ENCODE peak calls at places on chromosomes 5 and 9, in five cellular contexts. One of them, this sample, is unnamed.

GRCh38 chr5:94345257-94345656 is 273.1 kb downstream of the KIAA0825 start:
- DNase-seq in PC-9: no peak
- DNase-seq in neural crest cell: no peak
- DNase-seq in right atrium auricular region: no peak
- DNase-seq in mammary epithelial cell: no peak
- DNase-seq in this sample: no peak

GRCh38 chr9:137276757-137277328 is 683 bp upstream of the TOR4A start:
- DNase-seq in PC-9: peak; percentile 74
- DNase-seq in neural crest cell: no peak
- DNase-seq in right atrium auricular region: peak; percentile 81
- DNase-seq in mammary epithelial cell: no peak
- DNase-seq in this sample: no peak

GRCh38 chr5:96024683-96025475 is 63.2 kb upstream of the ELL2 start:
- DNase-seq in PC-9: no peak
- DNase-seq in neural crest cell: no peak
- DNase-seq in right atrium auricular region: no peak
- DNase-seq in mammary epithelial cell: peak; percentile 90
- DNase-seq in this sample: no peak

GRCh38 chr9:8186553-8186952 is 387.0 kb upstream of the DMAC1 start:
- DNase-seq in PC-9: no peak
- DNase-seq in neural crest cell: no peak
- DNase-seq in right atrium auricular region: no peak
- DNase-seq in mammary epithelial cell: no peak
- DNase-seq in this sample: no peak

GRCh38 chr9:127303830-127304229 is 39.3 kb downstream of the GARNL3 start:
- DNase-seq in PC-9: no peak
- DNase-seq in neural crest cell: no peak
- DNase-seq in right atrium auricular region: no peak
- DNase-seq in mammary epithelial cell: no peak
- DNase-seq in this sample: no peak

GRCh38 chr5:136021016-136021405 is 7.8 kb upstream of the TGFBI start:
- DNase-seq in PC-9: no peak
- DNase-seq in neural crest cell: no peak
- DNase-seq in right atrium auricular region: no peak
- DNase-seq in mammary epithelial cell: peak; percentile 63
- DNase-seq in this sample: no peak

GRCh38 chr5:161966544-161966943 is 101.0 kb upstream of the GABRG2 start:
- DNase-seq in PC-9: no peak
- DNase-seq in neural crest cell: peak; percentile 1
- DNase-seq in right atrium auricular region: no peak
- DNase-seq in mammary epithelial cell: no peak
- DNase-seq in this sample: no peak

GRCh38 chr5:19795218-19795617 is 192.8 kb downstream of the CDH18 start:
- DNase-seq in PC-9: no peak
- DNase-seq in neural crest cell: no peak
- DNase-seq in right atrium auricular region: no peak
- DNase-seq in mammary epithelial cell: peak; percentile 34
- DNase-seq in this sample: no peak

GRCh38 chr9:126861707-126862460 is 1.4 kb downstream of the ZBTB34 start:
- DNase-seq in PC-9: no peak
- DNase-seq in neural crest cell: no peak
- DNase-seq in right atrium auricular region: no peak
- DNase-seq in mammary epithelial cell: peak; percentile 20
- DNase-seq in this sample: peak; percentile 17

GRCh38 chr5:39566891-39567290 is 142.1 kb upstream of the DAB2 start:
- DNase-seq in PC-9: no peak
- DNase-seq in neural crest cell: no peak
- DNase-seq in right atrium auricular region: no peak
- DNase-seq in mammary epithelial cell: no peak
- DNase-seq in this sample: no peak

GRCh38 chr5:11675198-11675597 is 229.0 kb downstream of the CTNND2 start:
- DNase-seq in PC-9: no peak
- DNase-seq in neural crest cell: no peak
- DNase-seq in right atrium auricular region: no peak
- DNase-seq in mammary epithelial cell: no peak
- DNase-seq in this sample: no peak

GRCh38 chr5:2502970-2503594 is 248.4 kb downstream of the IRX2 start:
- DNase-seq in PC-9: no peak
- DNase-seq in neural crest cell: no peak
- DNase-seq in right atrium auricular region: no peak
- DNase-seq in mammary epithelial cell: no peak
- DNase-seq in this sample: no peak

GRCh38 chr9:69313175-69313574 is 11.8 kb upstream of the ENTREP1 start:
- DNase-seq in PC-9: no peak
- DNase-seq in neural crest cell: no peak
- DNase-seq in right atrium auricular region: no peak
- DNase-seq in mammary epithelial cell: no peak
- DNase-seq in this sample: no peak

GRCh38 chr5:32329395-32329834 is 16.7 kb upstream of the MTMR12 start:
- DNase-seq in PC-9: peak; percentile 72
- DNase-seq in neural crest cell: peak; percentile 37
- DNase-seq in right atrium auricular region: peak; percentile 81
- DNase-seq in mammary epithelial cell: peak; percentile 41
- DNase-seq in this sample: no peak

GRCh38 chr9:121529237-121529987 is 29.8 kb upstream of the GGTA1 start:
- DNase-seq in PC-9: peak; percentile 46
- DNase-seq in neural crest cell: no peak
- DNase-seq in right atrium auricular region: peak; percentile 97
- DNase-seq in mammary epithelial cell: peak; percentile 77
- DNase-seq in this sample: peak; percentile 89

GRCh38 chr9:137952976-137953666 is 75.5 kb downstream of the CACNA1B start:
- DNase-seq in PC-9: no peak
- DNase-seq in neural crest cell: no peak
- DNase-seq in right atrium auricular region: no peak
- DNase-seq in mammary epithelial cell: no peak
- DNase-seq in this sample: peak; percentile 80

GRCh38 chr9:92140074-92140753 is 25.0 kb upstream of the SPTLC1 start:
- DNase-seq in PC-9: peak; percentile 85
- DNase-seq in neural crest cell: peak; percentile 93
- DNase-seq in right atrium auricular region: peak; percentile 90
- DNase-seq in mammary epithelial cell: peak; percentile 52
- DNase-seq in this sample: peak; percentile 91

GRCh38 chr9:124122321-124122720 is 110.8 kb downstream of the LHX2 start:
- DNase-seq in PC-9: no peak
- DNase-seq in neural crest cell: no peak
- DNase-seq in right atrium auricular region: no peak
- DNase-seq in mammary epithelial cell: no peak
- DNase-seq in this sample: no peak

GRCh38 chr5:142426129-142426641 is 101.4 kb upstream of the SPRY4 start:
- DNase-seq in PC-9: no peak
- DNase-seq in neural crest cell: no peak
- DNase-seq in right atrium auricular region: peak; percentile 80
- DNase-seq in mammary epithelial cell: no peak
- DNase-seq in this sample: no peak

GRCh38 chr9:109355564-109356297 is 34.9 kb upstream of the EPB41L4B start:
- DNase-seq in PC-9: no peak
- DNase-seq in neural crest cell: no peak
- DNase-seq in right atrium auricular region: no peak
- DNase-seq in mammary epithelial cell: peak; percentile 52
- DNase-seq in this sample: no peak

GRCh38 chr9:99433555-99433954 is 211.5 kb downstream of the SEC61B start:
- DNase-seq in PC-9: peak; percentile 76
- DNase-seq in neural crest cell: no peak
- DNase-seq in right atrium auricular region: peak; percentile 62
- DNase-seq in mammary epithelial cell: peak; percentile 83
- DNase-seq in this sample: no peak

GRCh38 chr9:127633216-127633615 is 21.1 kb downstream of the STXBP1 start:
- DNase-seq in PC-9: no peak
- DNase-seq in neural crest cell: no peak
- DNase-seq in right atrium auricular region: no peak
- DNase-seq in mammary epithelial cell: no peak
- DNase-seq in this sample: no peak

GRCh38 chr5:1468247-1468612 is 23.0 kb upstream of the SLC6A3 start:
- DNase-seq in PC-9: no peak
- DNase-seq in neural crest cell: peak; percentile 58
- DNase-seq in right atrium auricular region: no peak
- DNase-seq in mammary epithelial cell: no peak
- DNase-seq in this sample: no peak

DNA sequence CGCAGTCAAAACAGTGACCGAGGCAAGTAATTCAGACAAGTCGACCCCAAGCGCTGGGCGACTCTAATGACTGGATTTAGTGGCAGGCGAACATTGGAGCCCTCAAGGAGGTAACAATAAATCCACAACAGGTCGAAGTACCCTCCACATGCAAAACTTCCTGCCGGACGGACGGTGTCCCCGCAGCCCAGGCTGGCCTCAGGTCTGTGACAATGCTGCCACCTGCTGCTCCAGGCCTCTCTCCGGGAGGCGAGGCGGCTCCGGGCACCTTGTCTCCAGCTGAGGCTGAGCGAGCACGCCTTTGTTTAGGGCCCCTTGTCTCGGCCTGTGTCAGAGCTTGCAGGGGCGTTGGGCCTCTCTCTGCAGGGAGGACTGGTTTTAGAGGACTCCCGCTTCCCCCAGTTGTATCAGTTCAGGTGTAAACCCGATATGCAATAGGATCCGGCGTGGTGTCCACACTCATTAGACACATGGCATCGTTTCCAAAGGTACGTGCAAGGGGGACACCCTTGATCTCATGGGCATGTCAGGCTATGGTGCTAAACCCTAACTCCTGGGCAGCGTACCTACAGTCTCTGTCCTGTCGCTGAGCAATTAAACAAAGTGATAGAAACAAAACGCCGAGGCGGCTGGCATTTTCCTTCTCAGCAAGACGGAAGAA is 628.0 kb upstream of the ADAMTS16 start:
- DNase-seq in PC-9: peak; percentile 56
- DNase-seq in neural crest cell: peak; percentile 56
- DNase-seq in right atrium auricular region: no peak
- DNase-seq in mammary epithelial cell: peak; percentile 65
- DNase-seq in this sample: no peak
- TF ChIP-seq CTCF in PC-9: peak; percentile 40
- TF ChIP-seq CTCF in neural crest cell: peak; percentile 78
- TF ChIP-seq CTCF in right atrium auricular region: peak; percentile 59
- TF ChIP-seq CTCF in mammary epithelial cell: peak; percentile 72
- TF ChIP-seq CTCF in this sample: no peak

GRCh38 chr9:133429641-133430161 is 7.5 kb downstream of the ADAMTS13 start:
- DNase-seq in PC-9: no peak
- DNase-seq in neural crest cell: peak; percentile 45
- DNase-seq in right atrium auricular region: no peak
- DNase-seq in mammary epithelial cell: no peak
- DNase-seq in this sample: no peak
- TF ChIP-seq CTCF in PC-9: no peak
- TF ChIP-seq CTCF in neural crest cell: peak; percentile 62
- TF ChIP-seq CTCF in right atrium auricular region: peak; percentile 52
- TF ChIP-seq CTCF in mammary epithelial cell: no peak
- TF ChIP-seq CTCF in this sample: peak; percentile 46

GRCh38 chr5:133980652-133981051 is 12.2 kb upstream of the C5orf15 start:
- DNase-seq in PC-9: no peak
- DNase-seq in neural crest cell: no peak
- DNase-seq in right atrium auricular region: no peak
- DNase-seq in mammary epithelial cell: no peak
- DNase-seq in this sample: no peak

GRCh38 chr5:133978943-133979342 is 10.5 kb upstream of the C5orf15 start:
- DNase-seq in PC-9: no peak
- DNase-seq in neural crest cell: no peak
- DNase-seq in right atrium auricular region: no peak
- DNase-seq in mammary epithelial cell: no peak
- DNase-seq in this sample: no peak

GRCh38 chr5:133983674-133984073 is 15.2 kb upstream of the C5orf15 start:
- DNase-seq in PC-9: no peak
- DNase-seq in neural crest cell: no peak
- DNase-seq in right atrium auricular region: no peak
- DNase-seq in mammary epithelial cell: no peak
- DNase-seq in this sample: no peak

GRCh38 chr5:133977858-133978257 is 9.4 kb upstream of the C5orf15 start:
- DNase-seq in PC-9: no peak
- DNase-seq in neural crest cell: no peak
- DNase-seq in right atrium auricular region: no peak
- DNase-seq in mammary epithelial cell: peak; percentile 47
- DNase-seq in this sample: no peak

GRCh38 chr5:133981714-133982113 is 13.3 kb upstream of the C5orf15 start:
- DNase-seq in PC-9: no peak
- DNase-seq in neural crest cell: no peak
- DNase-seq in right atrium auricular region: no peak
- DNase-seq in mammary epithelial cell: no peak
- DNase-seq in this sample: no peak
- TF ChIP-seq CTCF in PC-9: no peak
- TF ChIP-seq CTCF in neural crest cell: no peak
- TF ChIP-seq CTCF in right atrium auricular region: no peak
- TF ChIP-seq CTCF in mammary epithelial cell: no peak
- TF ChIP-seq CTCF in this sample: no peak

GRCh38 chr5:140780512-140780911 is 5.4 kb upstream of the PCDHA1 start:
- DNase-seq in PC-9: no peak
- DNase-seq in neural crest cell: no peak
- DNase-seq in right atrium auricular region: no peak
- DNase-seq in mammary epithelial cell: no peak
- DNase-seq in this sample: no peak

GRCh38 chr5:140791111-140791510 is 3.5 kb upstream of the PCDHA2 start:
- DNase-seq in PC-9: no peak
- DNase-seq in neural crest cell: no peak
- DNase-seq in right atrium auricular region: no peak
- DNase-seq in mammary epithelial cell: no peak
- DNase-seq in this sample: no peak

DNA sequence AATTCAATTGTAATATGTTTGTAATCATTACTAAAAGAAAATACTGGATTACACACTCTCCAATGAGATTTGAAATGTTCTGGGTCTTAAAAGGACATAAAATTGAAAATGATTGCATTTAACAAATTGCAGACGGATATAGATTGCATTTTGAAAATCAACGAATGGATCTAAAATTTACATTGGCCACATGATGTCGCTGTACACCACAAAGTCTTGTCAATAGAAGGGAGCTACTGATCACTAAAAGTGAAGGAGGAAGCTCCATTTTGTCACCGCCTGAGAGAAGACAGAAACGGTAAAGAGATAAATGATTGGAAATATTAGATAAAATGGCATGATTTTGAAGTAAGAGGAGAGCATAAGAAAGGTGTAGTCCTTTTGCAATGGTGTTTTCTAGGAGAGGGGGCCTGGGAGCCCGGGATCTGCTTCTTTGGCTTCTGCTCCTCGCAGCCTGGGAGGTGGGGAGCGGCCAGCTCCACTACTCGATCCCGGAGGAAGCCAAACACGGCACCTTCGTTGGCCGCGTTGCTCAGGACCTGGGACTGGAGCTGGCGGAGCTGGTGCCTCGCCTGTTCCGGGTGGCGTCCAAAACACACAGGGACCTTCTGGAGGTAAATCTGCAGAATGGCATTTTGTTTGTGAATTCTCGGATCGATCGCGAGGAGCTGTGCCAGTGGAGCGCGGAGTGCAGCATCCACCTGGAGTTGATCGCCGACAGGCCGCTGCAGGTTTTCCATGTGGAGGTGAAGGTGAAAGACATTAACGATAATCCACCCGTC is at the start of gene PCDHA1:
- DNase-seq in PC-9: no peak
- DNase-seq in neural crest cell: no peak
- DNase-seq in right atrium auricular region: no peak
- DNase-seq in mammary epithelial cell: no peak
- DNase-seq in this sample: no peak
- TF ChIP-seq CTCF in PC-9: peak; percentile 26
- TF ChIP-seq CTCF in neural crest cell: peak; percentile 31
- TF ChIP-seq CTCF in right atrium auricular region: no peak
- TF ChIP-seq CTCF in mammary epithelial cell: no peak
- TF ChIP-seq CTCF in this sample: no peak

GRCh38 chr9:97954550-97954989 is 16.6 kb upstream of the HEMGN start:
- DNase-seq in PC-9: peak; percentile 43
- DNase-seq in neural crest cell: peak; percentile 5
- DNase-seq in right atrium auricular region: no peak
- DNase-seq in mammary epithelial cell: peak; percentile 36
- DNase-seq in this sample: no peak
- TF ChIP-seq CTCF in PC-9: peak; percentile 73
- TF ChIP-seq CTCF in neural crest cell: peak; percentile 66
- TF ChIP-seq CTCF in right atrium auricular region: peak; percentile 63
- TF ChIP-seq CTCF in mammary epithelial cell: peak; percentile 68
- TF ChIP-seq CTCF in this sample: peak; percentile 42

GRCh38 chr5:127042593-127042992 is 12.2 kb upstream of the MARCHF3 start:
- DNase-seq in PC-9: no peak
- DNase-seq in neural crest cell: no peak
- DNase-seq in right atrium auricular region: no peak
- DNase-seq in mammary epithelial cell: no peak
- DNase-seq in this sample: no peak
- TF ChIP-seq CTCF in PC-9: no peak
- TF ChIP-seq CTCF in neural crest cell: peak; percentile 24
- TF ChIP-seq CTCF in right atrium auricular region: peak; percentile 53
- TF ChIP-seq CTCF in mammary epithelial cell: no peak
- TF ChIP-seq CTCF in this sample: no peak